ENCODE peak calls at places on chromosomes 4 and X, in nine cellular contexts. U, I, R, C, Y, S, J, M and F are unnamed samples.

GRCh38 chrX:1151378-1152077 is 60.9 kb downstream of the CRLF2 start:
- DNase-seq in I (no peak), C (no peak), Y (no peak), M (no peak), S (no peak), J (no peak), U (no peak), R (no peak), F (no peak)

GRCh38 chr4:24054910-24055309 is 165.1 kb upstream of the PPARGC1A start:
- DNase-seq in M (no peak), S (no peak), R (no peak), U (no peak), I (no peak), C (no peak), J (no peak), Y (no peak), F (no peak)

GRCh38 chr4:60729194-60729593 is 470.9 kb upstream of the ADGRL3 start:
- DNase-seq in S (no peak), U (no peak), R (peak), J (no peak), I (no peak), Y (no peak), M (no peak), C (no peak), F (no peak)

GRCh38 chr4:99855677-99856076 is 38.5 kb downstream of the LAMTOR3 start:
- DNase-seq in C (no peak), Y (no peak), M (no peak), J (no peak), I (no peak), S (no peak), R (no peak), U (no peak), F (peak)

GRCh38 chr4:152991361-152991760 is 55.2 kb downstream of the FHDC1 start:
- DNase-seq in I (no peak), J (no peak), M (no peak), S (no peak), C (no peak), R (no peak), U (no peak), Y (no peak), F (no peak)

GRCh38 chr4:38856524-38857337 is at the start of gene TLR6:
- DNase-seq in Y (no peak), U (peak), M (no peak), S (no peak), C (peak), R (peak), I (no peak), J (peak), F (peak)

GRCh38 chrX:103831803-103832544 is at the start of gene RAB9B:
- DNase-seq in I (peak), M (peak), C (no peak), R (peak), Y (peak), J (peak), U (peak), S (peak), F (peak)

GRCh38 chr4:3527101-3527913 is 4.9 kb downstream of the LRPAP1 start:
- DNase-seq in M (no peak), C (no peak), J (no peak), R (no peak), Y (no peak), U (no peak), S (no peak), I (peak), F (peak)

GRCh38 chr4:102789317-102789717 is 28.5 kb upstream of the MANBA start:
- DNase-seq in J (no peak), Y (no peak), M (no peak), R (peak), C (peak), U (no peak), I (no peak), S (no peak), F (peak)

GRCh38 chrX:29687687-29688086 is 527.7 kb upstream of the MAGEB2 start:
- DNase-seq in Y (no peak), M (no peak), S (no peak), R (peak), J (no peak), U (no peak), C (peak), I (no peak), F (no peak)

GRCh38 chr4:71659979-71660378 is 123.9 kb downstream of the GC start:
- DNase-seq in U (no peak), Y (no peak), R (no peak), I (no peak), J (no peak), S (no peak), M (no peak), C (no peak), F (no peak)

DNA sequence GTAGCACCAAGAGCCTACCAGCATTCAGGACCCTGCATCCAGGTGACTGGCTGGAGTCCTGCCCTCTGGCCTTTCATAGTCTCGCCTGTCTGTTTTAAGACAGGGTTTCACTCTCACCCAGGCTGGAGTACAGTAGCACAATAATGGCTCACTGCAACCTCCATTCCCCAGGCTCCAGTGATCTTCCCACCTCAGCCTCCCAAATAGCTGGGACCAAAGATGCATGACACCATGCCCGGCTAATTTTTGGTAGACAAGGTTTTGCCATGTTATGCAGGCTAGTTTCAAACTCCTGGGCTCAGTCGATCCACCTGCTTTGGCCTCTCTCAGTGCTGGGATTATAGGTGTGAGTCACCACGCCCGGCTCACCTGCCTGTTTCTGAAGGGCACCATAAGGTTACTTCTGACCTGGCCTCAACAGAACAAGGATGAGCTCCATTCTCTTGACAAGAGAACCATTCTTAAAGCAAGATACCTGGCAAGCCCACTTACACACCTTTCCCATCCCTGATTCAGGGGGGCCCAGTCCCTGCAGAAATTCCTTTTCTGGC is 6.7 kb downstream of the RPS4X start:
- DNase-seq in S (no peak), R (no peak), J (no peak), U (no peak), C (no peak), I (no peak), Y (no peak), M (no peak), F (no peak)
- TF ChIP-seq POLR2A in S (no peak), R (no peak), J (no peak), U (no peak), C (no peak), I (no peak), Y (no peak), M (no peak), F (no peak)

GRCh38 chr4:183347586-183347985 is 25.4 kb upstream of the CLDN24 start:
- DNase-seq in C (no peak), Y (no peak), S (no peak), R (peak), I (no peak), U (no peak), J (no peak), M (no peak), F (no peak)

GRCh38 chr4:183349673-183350072 is 27.4 kb upstream of the CLDN24 start:
- DNase-seq in J (no peak), M (no peak), R (peak), S (no peak), C (no peak), I (no peak), Y (no peak), U (no peak), F (no peak)

GRCh38 chr4:183350317-183351071 is 28.3 kb upstream of the CLDN24 start:
- DNase-seq in U (no peak), R (no peak), J (no peak), S (peak), Y (no peak), C (no peak), I (no peak), M (no peak), F (no peak)

GRCh38 chr4:183348136-183348535 is 25.9 kb upstream of the CLDN24 start:
- DNase-seq in I (no peak), U (no peak), M (no peak), J (no peak), C (no peak), Y (no peak), R (no peak), S (no peak), F (no peak)

DNA sequence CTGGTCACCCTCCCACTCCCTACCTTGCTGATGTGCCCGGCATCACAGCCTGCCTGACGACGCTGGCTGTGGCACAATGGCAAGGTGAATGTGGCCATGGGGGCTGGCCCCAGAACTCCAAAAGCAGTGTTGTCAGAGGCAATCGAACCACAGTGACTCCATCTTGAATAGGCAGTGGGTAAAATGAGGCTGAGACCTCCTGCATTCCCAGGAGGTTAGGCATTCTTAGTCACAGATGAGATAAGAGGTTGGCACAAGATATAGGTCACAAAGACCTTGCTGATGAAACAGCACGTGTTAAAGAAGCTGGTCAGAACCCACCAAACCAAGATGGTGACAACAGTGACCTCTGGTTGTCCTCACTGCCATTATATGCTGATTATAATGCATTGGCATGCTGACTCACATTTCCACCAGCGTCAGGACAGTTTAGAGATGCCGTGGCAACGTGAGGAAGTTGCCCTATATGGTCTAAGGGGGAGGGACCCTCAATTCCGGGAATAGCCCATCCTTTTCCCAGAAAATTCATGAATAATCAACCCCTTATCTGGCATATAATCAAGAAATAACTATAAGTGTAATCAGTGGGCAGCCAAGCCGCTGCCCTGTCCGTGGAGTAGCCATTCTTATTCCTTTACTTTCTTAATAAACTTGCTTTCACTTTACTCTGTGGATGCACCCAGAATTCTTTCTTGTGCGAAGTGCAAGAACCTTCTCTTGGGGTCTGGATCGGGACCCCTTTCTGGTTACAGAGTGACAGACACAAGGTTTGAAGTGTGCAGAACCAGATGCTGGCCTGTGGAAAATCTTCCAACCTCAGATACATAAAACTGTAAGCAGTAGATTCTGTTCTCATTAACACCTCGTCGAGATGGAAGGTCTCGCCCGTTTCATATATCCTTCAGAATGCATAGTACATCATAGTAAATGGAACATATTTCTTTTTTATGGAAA is 26.8 kb upstream of the CLDN24 start:
- DNase-seq in J (no peak), C (peak), S (peak), M (no peak), Y (peak), U (no peak), R (peak), I (no peak), F (peak)
- TF ChIP-seq POLR2A in J (no peak), C (no peak), S (no peak), M (no peak), Y (no peak), U (no peak), R (no peak), I (no peak), F (no peak)

GRCh38 chrX:68503830-68504229 is 5.0 kb downstream of the YIPF6 start:
- DNase-seq in Y (no peak), I (no peak), U (no peak), J (no peak), R (peak), C (no peak), M (no peak), S (no peak), F (no peak)

GRCh38 chrX:68504237-68504636 is 5.4 kb downstream of the YIPF6 start:
- DNase-seq in S (no peak), U (no peak), J (no peak), C (peak), R (peak), I (no peak), Y (peak), M (no peak), F (peak)

GRCh38 chrX:68498044-68498507 is 775 bp upstream of the YIPF6 start:
- DNase-seq in C (peak), M (no peak), U (no peak), Y (no peak), S (no peak), R (no peak), I (no peak), J (no peak), F (no peak)

GRCh38 chrX:68500105-68500504 is 1.3 kb downstream of the YIPF6 start:
- DNase-seq in Y (no peak), M (no peak), I (no peak), C (no peak), U (no peak), R (no peak), S (no peak), J (no peak), F (no peak)

GRCh38 chrX:68498508-68499379 is at the start of gene YIPF6:
- DNase-seq in I (peak), S (peak), J (peak), Y (peak), M (peak), U (peak), R (peak), C (peak), F (peak)
- TF ChIP-seq POLR2A in I (peak), S (peak), J (peak), Y (peak), M (peak), U (peak), R (peak), C (peak), F (peak)

GRCh38 chr4:128917781-128918180 is 108.3 kb downstream of the JADE1 start:
- DNase-seq in M (no peak), U (no peak), I (no peak), R (no peak), C (no peak), S (no peak), J (no peak), Y (no peak), F (peak)

GRCh38 chr4:128921954-128922353 is 112.5 kb downstream of the JADE1 start:
- DNase-seq in Y (no peak), M (no peak), I (no peak), S (no peak), U (no peak), C (no peak), J (no peak), R (no peak), F (no peak)

GRCh38 chr4:128915544-128915943 is 106.0 kb downstream of the JADE1 start:
- DNase-seq in J (no peak), R (no peak), U (no peak), Y (no peak), S (no peak), C (no peak), M (no peak), I (no peak), F (no peak)

GRCh38 chr4:128913228-128913627 is 103.7 kb downstream of the JADE1 start:
- DNase-seq in S (no peak), Y (no peak), U (no peak), M (no peak), C (no peak), J (no peak), I (no peak), R (no peak), F (peak)

GRCh38 chr4:128916832-128917231 is 107.3 kb downstream of the JADE1 start:
- DNase-seq in R (no peak), C (no peak), I (no peak), U (no peak), Y (no peak), S (no peak), M (no peak), J (no peak), F (peak)
- TF ChIP-seq POLR2A in R (no peak), C (no peak), I (no peak), U (no peak), Y (no peak), S (no peak), M (no peak), J (no peak), F (no peak)